ENCODE peak calls at places on chromosome 20, in ten cellular contexts. K is activated T-helper 1 cell treated with Interleukin-2 at 50 U/mL for 16 hours; T is SHP77; N is non-pigmented ciliary epithelial cell; C is NCI-H187 treated with DMSO at 0.1 percent for 48 hours; E is M059J; L is A172; X is coronary artery; G is CD4-positive, alpha-beta memory T cell; Q is mesendoderm. V is an unnamed sample.

GRCh38 chr20:31543966-31544598 is 29.8 kb downstream of the HM13 start:
- DNase-seq in N (peak; percentile 93), Q (peak; percentile 55), G (no peak), E (peak; percentile 99), K (no peak), T (no peak), L (peak; percentile 73), X (no peak), C (no peak), V (peak; percentile 91)

GRCh38 chr20:52268184-52268583 is 76.6 kb upstream of the ZFP64 start:
- DNase-seq in C (no peak), N (peak; percentile 9), L (peak; percentile 7), T (no peak), X (no peak), G (no peak), E (peak; percentile 84), Q (peak; percentile 9), K (no peak), V (peak; percentile 40)

GRCh38 chr20:57772349-57772964 is 62.6 kb upstream of the PMEPA1 start:
- DNase-seq in N (peak; percentile 62), L (peak; percentile 96), E (peak; percentile 99), K (peak; percentile 11), T (no peak), Q (peak; percentile 88), G (no peak), C (no peak), X (peak; percentile 61), V (peak; percentile 66)

GRCh38 chr20:25315418-25316210 is 67.7 kb downstream of the PYGB start:
- DNase-seq in X (no peak), T (no peak), N (no peak), Q (no peak), L (peak; percentile 92), K (no peak), E (peak; percentile 89), G (no peak), C (no peak), V (peak; percentile 61)

GRCh38 chr20:63396300-63396699 is 35.2 kb upstream of the CHRNA4 start:
- DNase-seq in C (no peak), X (no peak), N (no peak), Q (no peak), G (no peak), K (no peak), T (no peak), L (no peak), E (no peak), V (no peak)

GRCh38 chr20:2708073-2708415 is 15.5 kb downstream of the EBF4 start:
- DNase-seq in E (no peak), X (peak; percentile 57), C (peak; percentile 81), L (no peak), N (no peak), G (no peak), K (no peak), Q (no peak), T (no peak), V (no peak)

GRCh38 chr20:5734559-5735137 is 15.6 kb upstream of the SHLD1 start:
- DNase-seq in T (no peak), L (no peak), C (no peak), N (no peak), X (no peak), Q (no peak), G (no peak), K (no peak), E (no peak), V (no peak)

GRCh38 chr20:64066984-64067605 is 4.1 kb downstream of the TCEA2 start:
- DNase-seq in K (no peak), X (no peak), Q (no peak), C (no peak), G (no peak), T (no peak), L (no peak), N (no peak), E (no peak), V (no peak)

GRCh38 chr20:25533920-25534700 is 51.2 kb downstream of the NINL start:
- DNase-seq in E (no peak), G (no peak), T (no peak), X (no peak), C (no peak), N (no peak), L (no peak), K (no peak), Q (no peak), V (no peak)

GRCh38 chr20:33908351-33908750 is 85.4 kb upstream of the RALY start:
- DNase-seq in N (no peak), L (peak; percentile 86), G (no peak), C (no peak), X (no peak), T (no peak), E (peak; percentile 98), Q (peak; percentile 79), K (no peak), V (no peak)

GRCh38 chr20:58891686-58892125 is 39.2 kb downstream of the GNAS start:
- DNase-seq in T (no peak), C (no peak), N (no peak), K (no peak), Q (peak; percentile 72), G (no peak), L (no peak), X (no peak), E (peak; percentile 62), V (peak; percentile 51)

GRCh38 chr20:60583741-60584140 is 625.5 kb downstream of the CDH26 start:
- DNase-seq in X (no peak), C (no peak), Q (no peak), L (no peak), K (no peak), G (no peak), E (no peak), N (no peak), T (no peak), V (no peak)

GRCh38 chr20:4225778-4226177 is 210.4 kb upstream of the RNF24 start:
- DNase-seq in L (peak; percentile 100), N (peak; percentile 92), T (no peak), C (no peak), E (peak; percentile 100), X (peak; percentile 76), Q (no peak), G (no peak), K (no peak), V (peak; percentile 97)

GRCh38 chr20:11051146-11051545 is 377.3 kb upstream of the JAG1 start:
- DNase-seq in X (no peak), N (no peak), G (no peak), E (peak; percentile 14), Q (no peak), K (no peak), C (no peak), T (no peak), L (no peak), V (no peak)

GRCh38 chr20:50690979-50691584 is at the start of gene RIPOR3:
- DNase-seq in T (no peak), N (no peak), X (no peak), Q (peak; percentile 40), C (no peak), G (no peak), E (peak; percentile 37), K (no peak), L (no peak), V (peak; percentile 76)

GRCh38 chr20:52598306-52598705 is 373.9 kb upstream of the TSHZ2 start:
- DNase-seq in X (no peak), G (no peak), Q (no peak), T (no peak), N (no peak), C (no peak), L (no peak), K (no peak), E (no peak), V (no peak)

GRCh38 chr20:58112017-58112781 is 116.3 kb downstream of the ANKRD60 start:
- DNase-seq in Q (no peak), X (peak; percentile 43), N (no peak), E (peak; percentile 82), K (no peak), T (no peak), C (no peak), G (no peak), L (peak; percentile 73), V (peak; percentile 67)

GRCh38 chr20:31720486-31721407 is 1.9 kb downstream of the BCL2L1 start:
- DNase-seq in T (no peak), X (no peak), K (no peak), Q (peak; percentile 37), C (no peak), E (peak; percentile 31), G (no peak), N (no peak), L (no peak), V (no peak)

GRCh38 chr20:17941826-17942196 is 26.8 kb downstream of the SNX5 start:
- DNase-seq in T (no peak), E (no peak), C (no peak), G (no peak), N (no peak), K (no peak), X (no peak), Q (no peak), L (no peak), V (no peak)

V was measured in choroid plexus epithelial cell.